ENCODE peak calls at places on chromosomes 7 and 10, in four cellular contexts. A is neuronal stem cell; V is SJSA1; W is CD8-positive, alpha-beta memory T cell. Y is an unnamed sample. For H3K27me3, the result is how much of the 10 kb centered on the place peaks cover.

GRCh38 chr10:8104005-8104404 is 49.5 kb downstream of the GATA3 start:
- DNase-seq in V (no peak), A (no peak), W (no peak), Y (no peak)

GRCh38 chr7:102107474-102108104 is 179.1 kb upstream of the SH2B2 start:
- DNase-seq in V (no peak), A (no peak), W (no peak), Y (no peak)

GRCh38 chr10:109773818-109774440 is 149.4 kb downstream of the XPNPEP1 start:
- DNase-seq in A (peak), W (no peak), V (peak), Y (no peak)

GRCh38 chr7:131327049-131327625 is 539 bp upstream of the MKLN1 start:
- DNase-seq in W (no peak), A (no peak), V (no peak), Y (no peak)

GRCh38 chr7:35246819-35247218 is 7.1 kb downstream of the TBX20 start:
- DNase-seq in V (no peak), W (no peak), A (no peak), Y (no peak)

GRCh38 chr10:52216852-52217251 is 97.2 kb upstream of the DKK1 start:
- DNase-seq in W (no peak), A (no peak), V (no peak), Y (no peak)

GRCh38 chr7:122199171-122199570 is 55.1 kb upstream of the AASS start:
- DNase-seq in W (no peak), A (no peak), V (no peak), Y (no peak)

GRCh38 chr7:139855498-139856270 is 26.6 kb downstream of the TBXAS1 start:
- DNase-seq in W (no peak), V (no peak), A (no peak), Y (no peak)

GRCh38 chr10:18690541-18690940 is 31.3 kb downstream of the ARL5B start:
- DNase-seq in W (no peak), A (no peak), V (no peak), Y (no peak)

GRCh38 chr10:114045738-114046458 is 2.2 kb downstream of the ADRB1 start:
- DNase-seq in W (no peak), A (no peak), V (no peak), Y (no peak)

GRCh38 chr7:91243591-91244368 is 20.5 kb upstream of the FZD1 start:
- DNase-seq in W (no peak), A (no peak), V (no peak), Y (no peak)

GRCh38 chr7:94087664-94088352 is 83.7 kb upstream of the BET1 start:
- DNase-seq in V (peak), A (peak), W (peak), Y (peak)

GRCh38 chr10:42959833-42960232 is 117.0 kb upstream of the RET start:
- DNase-seq in W (no peak), V (no peak), A (no peak), Y (no peak)

GRCh38 chr10:3493621-3494020 is 291.4 kb downstream of the KLF6 start:
- DNase-seq in A (no peak), V (no peak), W (no peak), Y (no peak)

GRCh38 chr10:2081501-2081900 is 344.2 kb upstream of the ADARB2 start:
- DNase-seq in W (no peak), V (no peak), A (no peak), Y (peak)

GRCh38 chr7:75757298-75757676 is 14.7 kb downstream of the CCL26 start:
- DNase-seq in W (no peak), A (no peak), V (no peak), Y (no peak)

DNA sequence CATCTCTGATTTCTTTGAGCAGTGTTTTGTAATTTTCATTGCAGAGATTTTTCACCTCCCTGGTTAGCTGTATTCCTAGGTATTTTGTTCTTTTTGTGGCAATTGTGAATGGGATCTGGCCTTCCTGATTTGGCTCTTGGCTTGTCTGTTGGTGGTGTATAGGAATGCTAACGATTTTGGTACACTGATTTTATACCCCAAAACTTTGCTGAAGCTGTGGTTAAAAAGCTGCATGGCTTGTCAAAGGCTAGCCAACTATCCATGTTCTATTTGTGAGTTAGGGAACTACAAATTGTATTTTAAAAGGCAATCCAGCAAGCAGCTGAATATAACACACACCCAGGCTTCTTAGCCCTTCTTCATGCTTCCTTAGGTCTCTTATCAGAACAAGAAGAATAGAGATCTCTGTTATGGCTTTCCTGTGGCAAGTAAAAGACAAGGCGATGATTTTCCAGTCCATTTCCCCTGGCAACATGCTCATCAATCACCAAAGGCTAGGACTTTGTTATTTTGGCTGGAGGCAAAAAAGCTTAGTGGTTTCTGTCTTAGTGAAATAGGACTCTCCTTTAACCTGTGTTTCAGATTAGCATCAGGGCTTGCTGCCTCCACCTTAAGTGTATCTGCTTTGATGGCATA is 77.5 kb downstream of the CDK6 start:
- DNase-seq in V (no peak), A (no peak), W (no peak), Y (no peak)
- H3K27me3 ChIP-seq in V (under half), A (under half), W (under half), Y (under half)

GRCh38 chr7:134549366-134549765 is 456 bp downstream of the AKR1B15 start:
- DNase-seq in W (no peak), A (no peak), V (no peak), Y (no peak)

GRCh38 chr7:134548877-134549276 is at the start of gene AKR1B15:
- DNase-seq in A (no peak), V (no peak), W (no peak), Y (no peak)

GRCh38 chr7:134546903-134547737 is 1.8 kb upstream of the AKR1B15 start:
- DNase-seq in V (peak), A (peak), W (peak), Y (no peak)

GRCh38 chr7:134545918-134546317 is 3.0 kb upstream of the AKR1B15 start:
- DNase-seq in W (no peak), V (no peak), A (no peak), Y (no peak)

DNA sequence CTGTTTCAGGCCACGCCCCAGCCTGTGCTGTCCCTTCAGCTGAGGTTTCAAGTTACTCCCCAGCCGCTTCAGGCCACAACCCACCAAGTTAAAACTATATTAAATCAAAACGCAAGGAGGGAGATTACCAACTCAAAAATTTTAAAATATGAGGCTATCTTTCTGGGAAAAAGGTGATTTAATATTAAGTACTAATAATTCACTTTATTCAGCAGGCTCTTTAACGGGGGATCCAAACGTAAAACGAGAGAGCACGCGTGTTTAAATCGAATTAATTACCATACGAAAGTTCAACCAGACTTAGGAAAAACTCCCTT is 1.2 kb upstream of the AKR1B15 start:
- DNase-seq in W (no peak), V (no peak), A (no peak), Y (peak)
- H3K4me3 ChIP-seq in W (no peak), V (peak), A (no peak), Y (no peak)

DNA sequence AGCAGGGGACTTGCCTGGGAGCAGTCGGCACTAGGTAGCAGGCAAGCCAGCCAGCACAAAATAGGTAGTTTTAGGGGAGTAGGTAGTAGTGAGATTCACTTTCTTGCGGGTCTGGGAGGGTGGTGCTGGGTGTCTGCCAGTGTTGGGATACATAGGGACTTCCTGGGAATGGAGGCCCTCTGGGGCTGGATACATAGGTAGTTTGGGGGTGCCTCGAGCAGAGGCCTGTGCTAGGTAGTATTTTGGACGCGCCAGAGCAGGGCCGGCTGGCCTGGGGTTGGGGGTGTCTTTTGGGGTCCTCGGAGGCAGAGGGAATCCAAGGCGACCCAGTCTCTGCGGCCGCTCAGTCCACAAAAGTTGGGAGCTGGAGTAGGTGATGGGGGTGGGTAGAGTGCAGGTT is 2.0 kb upstream of the HOXA3 start:
- DNase-seq in V (no peak), W (no peak), A (no peak), Y (no peak)
- H3K27me3 ChIP-seq in V (under half), W (half or more), A (half or more), Y (half or more)

DNA sequence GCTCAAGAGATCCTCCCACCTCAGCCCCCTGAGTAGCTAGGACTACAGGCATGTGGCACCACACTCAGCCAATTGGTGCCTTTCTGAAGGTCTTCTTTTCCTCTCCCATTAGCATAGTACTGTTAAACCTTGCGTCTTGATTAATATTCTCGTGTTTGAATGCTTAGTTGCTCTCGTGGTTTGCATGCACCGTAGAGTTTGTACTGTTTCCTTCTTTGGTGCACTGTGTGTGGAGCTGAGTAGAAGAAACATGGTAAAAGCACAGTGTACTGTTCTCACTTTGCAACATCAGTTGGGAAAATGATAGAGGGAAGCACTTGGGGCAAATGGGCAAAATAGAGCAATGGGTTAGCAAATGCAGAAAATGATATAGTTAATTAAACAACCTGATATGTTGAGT is 27.6 kb upstream of the RPA3 start:
- DNase-seq in V (no peak), A (no peak), W (no peak), Y (no peak)
- H3K4me3 ChIP-seq in V (no peak), A (no peak), W (no peak), Y (no peak)

GRCh38 chr7:129780257-129781127 is 169.0 kb downstream of the NRF1 start:
- DNase-seq in W (peak), V (peak), A (peak), Y (no peak)
- H3K27me3 ChIP-seq in W (half or more), V (under half), A (half or more), Y (half or more)

GRCh38 chr10:70807566-70807965 is 8.2 kb upstream of the SGPL1 start:
- DNase-seq in W (no peak), A (no peak), V (no peak), Y (no peak)
- H3K4me3 ChIP-seq in W (no peak), A (no peak), V (no peak), Y (no peak)

GRCh38 chr10:132174237-132174636 is 12.5 kb upstream of the DPYSL4 start:
- DNase-seq in V (no peak), A (no peak), W (no peak), Y (no peak)
- H3K27me3 ChIP-seq in V (under half), A (under half), W (under half), Y (under half)

GRCh38 chr7:70693300-70693689 is 438.6 kb upstream of the GALNT17 start:
- DNase-seq in V (no peak), W (no peak), A (no peak), Y (no peak)
- H3K4me3 ChIP-seq in V (no peak), W (no peak), A (peak), Y (peak)